ENCODE peak calls at places on chromosomes 1 and 21, in eight cellular contexts. One of them, this sample, is unnamed.

GRCh38 chr1:32876341-32877210 is 5.9 kb upstream of the FNDC5 start:
- DNase-seq in iPS-NIHi11: peak
- DNase-seq in EH: peak
- DNase-seq in HCT116: peak
- DNase-seq in non-pigmented ciliary epithelial cell: no peak
- DNase-seq in CD4-positive, alpha-beta memory T cell: peak
- DNase-seq in mesothelial cell of epicardium: no peak
- DNase-seq in sciatic nerve: peak
- DNase-seq in this sample: no peak

GRCh38 chr1:111222308-111223125 is 5.0 kb upstream of the CHI3L2 start:
- DNase-seq in iPS-NIHi11: peak
- DNase-seq in EH: peak
- DNase-seq in HCT116: peak
- DNase-seq in non-pigmented ciliary epithelial cell: no peak
- DNase-seq in CD4-positive, alpha-beta memory T cell: peak
- DNase-seq in mesothelial cell of epicardium: peak
- DNase-seq in sciatic nerve: peak
- DNase-seq in this sample: peak

GRCh38 chr1:13487143-13487868 is 26.5 kb downstream of the LRRC38 start:
- DNase-seq in iPS-NIHi11: no peak
- DNase-seq in EH: no peak
- DNase-seq in HCT116: no peak
- DNase-seq in non-pigmented ciliary epithelial cell: no peak
- DNase-seq in CD4-positive, alpha-beta memory T cell: no peak
- DNase-seq in mesothelial cell of epicardium: no peak
- DNase-seq in sciatic nerve: no peak
- DNase-seq in this sample: no peak

GRCh38 chr1:48052923-48053291 is 55.7 kb upstream of the TRABD2B start:
- DNase-seq in iPS-NIHi11: no peak
- DNase-seq in EH: no peak
- DNase-seq in HCT116: no peak
- DNase-seq in non-pigmented ciliary epithelial cell: no peak
- DNase-seq in CD4-positive, alpha-beta memory T cell: no peak
- DNase-seq in mesothelial cell of epicardium: no peak
- DNase-seq in sciatic nerve: no peak
- DNase-seq in this sample: no peak

GRCh38 chr1:104072915-104073371 is 323.2 kb downstream of the AMY1C start:
- DNase-seq in iPS-NIHi11: no peak
- DNase-seq in EH: no peak
- DNase-seq in HCT116: no peak
- DNase-seq in non-pigmented ciliary epithelial cell: no peak
- DNase-seq in CD4-positive, alpha-beta memory T cell: no peak
- DNase-seq in mesothelial cell of epicardium: no peak
- DNase-seq in sciatic nerve: no peak
- DNase-seq in this sample: no peak

GRCh38 chr1:157154940-157155514 is 16.8 kb upstream of the ETV3 start:
- DNase-seq in iPS-NIHi11: no peak
- DNase-seq in EH: peak
- DNase-seq in HCT116: no peak
- DNase-seq in non-pigmented ciliary epithelial cell: no peak
- DNase-seq in CD4-positive, alpha-beta memory T cell: no peak
- DNase-seq in mesothelial cell of epicardium: no peak
- DNase-seq in sciatic nerve: peak
- DNase-seq in this sample: peak

GRCh38 chr1:112322983-112323678 is 72.9 kb upstream of the CTTNBP2NL start:
- DNase-seq in iPS-NIHi11: no peak
- DNase-seq in EH: no peak
- DNase-seq in HCT116: no peak
- DNase-seq in non-pigmented ciliary epithelial cell: no peak
- DNase-seq in CD4-positive, alpha-beta memory T cell: no peak
- DNase-seq in mesothelial cell of epicardium: no peak
- DNase-seq in sciatic nerve: no peak
- DNase-seq in this sample: no peak

GRCh38 chr21:46006547-46007497 is 25.3 kb downstream of the COL6A1 start:
- DNase-seq in iPS-NIHi11: no peak
- DNase-seq in EH: no peak
- DNase-seq in HCT116: no peak
- DNase-seq in non-pigmented ciliary epithelial cell: no peak
- DNase-seq in CD4-positive, alpha-beta memory T cell: no peak
- DNase-seq in mesothelial cell of epicardium: peak
- DNase-seq in sciatic nerve: no peak
- DNase-seq in this sample: no peak

GRCh38 chr1:11571906-11572616 is 82.2 kb downstream of the FBXO2 start:
- DNase-seq in iPS-NIHi11: peak
- DNase-seq in EH: no peak
- DNase-seq in HCT116: peak
- DNase-seq in non-pigmented ciliary epithelial cell: no peak
- DNase-seq in CD4-positive, alpha-beta memory T cell: no peak
- DNase-seq in mesothelial cell of epicardium: no peak
- DNase-seq in sciatic nerve: no peak
- DNase-seq in this sample: no peak

GRCh38 chr1:44775930-44776748 is 799 bp downstream of the RPS8 start:
- DNase-seq in iPS-NIHi11: no peak
- DNase-seq in EH: peak
- DNase-seq in HCT116: no peak
- DNase-seq in non-pigmented ciliary epithelial cell: no peak
- DNase-seq in CD4-positive, alpha-beta memory T cell: peak
- DNase-seq in mesothelial cell of epicardium: no peak
- DNase-seq in sciatic nerve: peak
- DNase-seq in this sample: peak

GRCh38 chr1:209045326-209046057 is 538.0 kb upstream of the CAMK1G start:
- DNase-seq in iPS-NIHi11: no peak
- DNase-seq in EH: peak
- DNase-seq in HCT116: no peak
- DNase-seq in non-pigmented ciliary epithelial cell: peak
- DNase-seq in CD4-positive, alpha-beta memory T cell: no peak
- DNase-seq in mesothelial cell of epicardium: no peak
- DNase-seq in sciatic nerve: no peak
- DNase-seq in this sample: no peak

GRCh38 chr1:68049941-68050878 is at the start of gene DIRAS3:
- DNase-seq in iPS-NIHi11: peak
- DNase-seq in EH: peak
- DNase-seq in HCT116: peak
- DNase-seq in non-pigmented ciliary epithelial cell: peak
- DNase-seq in CD4-positive, alpha-beta memory T cell: no peak
- DNase-seq in mesothelial cell of epicardium: no peak
- DNase-seq in sciatic nerve: no peak
- DNase-seq in this sample: no peak

GRCh38 chr1:56374026-56374974 is 205.1 kb downstream of the PLPP3 start:
- DNase-seq in iPS-NIHi11: no peak
- DNase-seq in EH: peak
- DNase-seq in HCT116: no peak
- DNase-seq in non-pigmented ciliary epithelial cell: no peak
- DNase-seq in CD4-positive, alpha-beta memory T cell: no peak
- DNase-seq in mesothelial cell of epicardium: no peak
- DNase-seq in sciatic nerve: no peak
- DNase-seq in this sample: peak

GRCh38 chr1:234969011-234969441 is 159.6 kb downstream of the TOMM20 start:
- DNase-seq in iPS-NIHi11: no peak
- DNase-seq in EH: no peak
- DNase-seq in HCT116: no peak
- DNase-seq in non-pigmented ciliary epithelial cell: no peak
- DNase-seq in CD4-positive, alpha-beta memory T cell: no peak
- DNase-seq in mesothelial cell of epicardium: no peak
- DNase-seq in sciatic nerve: no peak
- DNase-seq in this sample: no peak

GRCh38 chr1:85464497-85465098 is 361 bp downstream of the DDAH1 start:
- DNase-seq in iPS-NIHi11: peak
- DNase-seq in EH: peak
- DNase-seq in HCT116: peak
- DNase-seq in non-pigmented ciliary epithelial cell: no peak
- DNase-seq in CD4-positive, alpha-beta memory T cell: no peak
- DNase-seq in mesothelial cell of epicardium: peak
- DNase-seq in sciatic nerve: peak
- DNase-seq in this sample: peak

GRCh38 chr1:54934869-54935268 is 45.6 kb upstream of the TMEM61 start:
- DNase-seq in iPS-NIHi11: no peak
- DNase-seq in EH: peak
- DNase-seq in HCT116: no peak
- DNase-seq in non-pigmented ciliary epithelial cell: peak
- DNase-seq in CD4-positive, alpha-beta memory T cell: no peak
- DNase-seq in mesothelial cell of epicardium: no peak
- DNase-seq in sciatic nerve: no peak
- DNase-seq in this sample: peak

GRCh38 chr1:10338047-10338446 is 60.8 kb upstream of the PGD start:
- DNase-seq in iPS-NIHi11: peak
- DNase-seq in EH: peak
- DNase-seq in HCT116: peak
- DNase-seq in non-pigmented ciliary epithelial cell: no peak
- DNase-seq in CD4-positive, alpha-beta memory T cell: peak
- DNase-seq in mesothelial cell of epicardium: no peak
- DNase-seq in sciatic nerve: peak
- DNase-seq in this sample: peak

GRCh38 chr1:114803001-114803400 is 22.5 kb upstream of the SIKE1 start:
- DNase-seq in iPS-NIHi11: no peak
- DNase-seq in EH: no peak
- DNase-seq in HCT116: no peak
- DNase-seq in non-pigmented ciliary epithelial cell: no peak
- DNase-seq in CD4-positive, alpha-beta memory T cell: no peak
- DNase-seq in mesothelial cell of epicardium: no peak
- DNase-seq in sciatic nerve: no peak
- DNase-seq in this sample: no peak

GRCh38 chr1:116667577-116668105 is at the start of gene IGSF3:
- DNase-seq in iPS-NIHi11: peak
- DNase-seq in EH: peak
- DNase-seq in HCT116: no peak
- DNase-seq in non-pigmented ciliary epithelial cell: no peak
- DNase-seq in CD4-positive, alpha-beta memory T cell: peak
- DNase-seq in mesothelial cell of epicardium: peak
- DNase-seq in sciatic nerve: peak
- DNase-seq in this sample: peak

GRCh38 chr1:25246600-25247023 is 642 bp downstream of the RSRP1 start:
- DNase-seq in iPS-NIHi11: peak
- DNase-seq in EH: peak
- DNase-seq in HCT116: no peak
- DNase-seq in non-pigmented ciliary epithelial cell: no peak
- DNase-seq in CD4-positive, alpha-beta memory T cell: no peak
- DNase-seq in mesothelial cell of epicardium: no peak
- DNase-seq in sciatic nerve: peak
- DNase-seq in this sample: no peak

GRCh38 chr1:193462629-193463320 is 276.4 kb upstream of the B3GALT2 start:
- DNase-seq in iPS-NIHi11: no peak
- DNase-seq in EH: no peak
- DNase-seq in HCT116: no peak
- DNase-seq in non-pigmented ciliary epithelial cell: peak
- DNase-seq in CD4-positive, alpha-beta memory T cell: peak
- DNase-seq in mesothelial cell of epicardium: no peak
- DNase-seq in sciatic nerve: no peak
- DNase-seq in this sample: peak

GRCh38 chr1:208318150-208318734 is 74.1 kb upstream of the PLXNA2 start:
- DNase-seq in iPS-NIHi11: no peak
- DNase-seq in EH: no peak
- DNase-seq in HCT116: no peak
- DNase-seq in non-pigmented ciliary epithelial cell: no peak
- DNase-seq in CD4-positive, alpha-beta memory T cell: no peak
- DNase-seq in mesothelial cell of epicardium: no peak
- DNase-seq in sciatic nerve: no peak
- DNase-seq in this sample: no peak

GRCh38 chr1:171590022-171590421 is 32.0 kb upstream of the MYOCOS start:
- DNase-seq in iPS-NIHi11: no peak
- DNase-seq in EH: peak
- DNase-seq in HCT116: no peak
- DNase-seq in non-pigmented ciliary epithelial cell: no peak
- DNase-seq in CD4-positive, alpha-beta memory T cell: no peak
- DNase-seq in mesothelial cell of epicardium: no peak
- DNase-seq in sciatic nerve: no peak
- DNase-seq in this sample: no peak

GRCh38 chr1:194013561-194013960 is 827.1 kb upstream of the B3GALT2 start:
- DNase-seq in iPS-NIHi11: no peak
- DNase-seq in EH: no peak
- DNase-seq in HCT116: no peak
- DNase-seq in non-pigmented ciliary epithelial cell: no peak
- DNase-seq in CD4-positive, alpha-beta memory T cell: no peak
- DNase-seq in mesothelial cell of epicardium: no peak
- DNase-seq in sciatic nerve: no peak
- DNase-seq in this sample: no peak

GRCh38 chr1:198681831-198682756 is 43.3 kb downstream of the PTPRC start:
- DNase-seq in iPS-NIHi11: no peak
- DNase-seq in EH: peak
- DNase-seq in HCT116: no peak
- DNase-seq in non-pigmented ciliary epithelial cell: peak
- DNase-seq in CD4-positive, alpha-beta memory T cell: peak
- DNase-seq in mesothelial cell of epicardium: no peak
- DNase-seq in sciatic nerve: peak
- DNase-seq in this sample: peak

GRCh38 chr1:185628102-185628501 is 106.1 kb upstream of the HMCN1 start:
- DNase-seq in iPS-NIHi11: no peak
- DNase-seq in EH: no peak
- DNase-seq in HCT116: no peak
- DNase-seq in non-pigmented ciliary epithelial cell: no peak
- DNase-seq in CD4-positive, alpha-beta memory T cell: no peak
- DNase-seq in mesothelial cell of epicardium: no peak
- DNase-seq in sciatic nerve: no peak
- DNase-seq in this sample: no peak

GRCh38 chr1:201560328-201561194 is 21.6 kb downstream of the NAV1 start:
- DNase-seq in iPS-NIHi11: no peak
- DNase-seq in EH: peak
- DNase-seq in HCT116: no peak
- DNase-seq in non-pigmented ciliary epithelial cell: no peak
- DNase-seq in CD4-positive, alpha-beta memory T cell: no peak
- DNase-seq in mesothelial cell of epicardium: no peak
- DNase-seq in sciatic nerve: no peak
- DNase-seq in this sample: no peak

GRCh38 chr1:27000817-27001460 is 7.4 kb downstream of the TRNP1 start:
- DNase-seq in iPS-NIHi11: no peak
- DNase-seq in EH: peak
- DNase-seq in HCT116: no peak
- DNase-seq in non-pigmented ciliary epithelial cell: no peak
- DNase-seq in CD4-positive, alpha-beta memory T cell: no peak
- DNase-seq in mesothelial cell of epicardium: no peak
- DNase-seq in sciatic nerve: no peak
- DNase-seq in this sample: no peak

GRCh38 chr1:190699165-190699564 is 221.5 kb upstream of the BRINP3 start:
- DNase-seq in iPS-NIHi11: no peak
- DNase-seq in EH: no peak
- DNase-seq in HCT116: no peak
- DNase-seq in non-pigmented ciliary epithelial cell: no peak
- DNase-seq in CD4-positive, alpha-beta memory T cell: no peak
- DNase-seq in mesothelial cell of epicardium: no peak
- DNase-seq in sciatic nerve: no peak
- DNase-seq in this sample: no peak

GRCh38 chr1:66532798-66533783 is 862 bp upstream of the SGIP1 start:
- DNase-seq in iPS-NIHi11: peak
- DNase-seq in EH: peak
- DNase-seq in HCT116: no peak
- DNase-seq in non-pigmented ciliary epithelial cell: no peak
- DNase-seq in CD4-positive, alpha-beta memory T cell: no peak
- DNase-seq in mesothelial cell of epicardium: no peak
- DNase-seq in sciatic nerve: no peak
- DNase-seq in this sample: no peak

GRCh38 chr1:96360036-96360795 is 361.4 kb upstream of the PTBP2 start:
- DNase-seq in iPS-NIHi11: no peak
- DNase-seq in EH: no peak
- DNase-seq in HCT116: no peak
- DNase-seq in non-pigmented ciliary epithelial cell: no peak
- DNase-seq in CD4-positive, alpha-beta memory T cell: no peak
- DNase-seq in mesothelial cell of epicardium: no peak
- DNase-seq in sciatic nerve: no peak
- DNase-seq in this sample: no peak

GRCh38 chr1:31760901-31761470 is 3.2 kb downstream of the ADGRB2 start:
- DNase-seq in iPS-NIHi11: peak
- DNase-seq in EH: peak
- DNase-seq in HCT116: no peak
- DNase-seq in non-pigmented ciliary epithelial cell: no peak
- DNase-seq in CD4-positive, alpha-beta memory T cell: peak
- DNase-seq in mesothelial cell of epicardium: no peak
- DNase-seq in sciatic nerve: peak
- DNase-seq in this sample: peak

This sample was measured in PC-9.